ENCODE peak calls at places on chromosomes 2 and 18, in ten cellular contexts. N, P, M, R, H, A, E, O, V and X are unnamed samples.

GRCh38 chr2:240443891-240444301 is 8.4 kb downstream of the GPC1 start:
- DNase-seq in N (no peak), P (no peak), M (no peak), R (no peak), H (peak; percentile 65), A (no peak), E (no peak), O (no peak), V (no peak), X (no peak)

GRCh38 chr2:226183550-226183949 is 616.1 kb downstream of the IRS1 start:
- DNase-seq in N (no peak), P (no peak), M (no peak), R (no peak), H (no peak), A (no peak), E (no peak), O (no peak), V (no peak), X (no peak)

GRCh38 chr2:4415810-4416413 is 712.5 kb downstream of the DCDC2C start:
- DNase-seq in N (no peak), P (no peak), M (no peak), R (no peak), H (no peak), A (no peak), E (no peak), O (no peak), V (no peak), X (no peak)

GRCh38 chr18:63410792-63411191 is 11.5 kb downstream of the VPS4B start:
- DNase-seq in N (no peak), P (no peak), M (no peak), R (no peak), H (no peak), A (no peak), E (no peak), O (no peak), V (no peak), X (no peak)

GRCh38 chr2:213848631-213849030 is 562.2 kb upstream of the VWC2L start:
- DNase-seq in N (no peak), P (no peak), M (no peak), R (no peak), H (no peak), A (no peak), E (no peak), O (no peak), V (no peak), X (no peak)

GRCh38 chr2:7825591-7826312 is 856.1 kb upstream of the ID2 start:
- DNase-seq in N (no peak), P (no peak), M (no peak), R (no peak), H (no peak), A (no peak), E (no peak), O (no peak), V (no peak), X (no peak)

GRCh38 chr2:43105586-43106562 is 120.5 kb downstream of the ZFP36L2 start:
- DNase-seq in N (peak; percentile 4), P (no peak), M (no peak), R (no peak), H (peak; percentile 87), A (no peak), E (no peak), O (no peak), V (no peak), X (peak; percentile 59)

GRCh38 chr2:207046642-207047213 is 107.4 kb downstream of the CPO start:
- DNase-seq in N (no peak), P (no peak), M (no peak), R (no peak), H (no peak), A (peak; percentile 18), E (no peak), O (no peak), V (no peak), X (no peak)

GRCh38 chr2:10357193-10357592 is 54.5 kb downstream of the HPCAL1 start:
- DNase-seq in N (no peak), P (no peak), M (no peak), R (no peak), H (no peak), A (no peak), E (no peak), O (no peak), V (no peak), X (no peak)

GRCh38 chr2:72825271-72826155 is at the start of gene EXOC6B:
- DNase-seq in N (peak; percentile 83), P (peak; percentile 99), M (peak; percentile 54), R (peak; percentile 71), H (peak; percentile 98), A (peak; percentile 82), E (peak; percentile 97), O (peak; percentile 82), V (peak; percentile 97), X (peak; percentile 68)

GRCh38 chr2:118202707-118203303 is 114.5 kb downstream of the INSIG2 start:
- DNase-seq in N (no peak), P (peak; percentile 72), M (no peak), R (no peak), H (no peak), A (no peak), E (peak; percentile 72), O (no peak), V (peak; percentile 63), X (peak; percentile 35)

GRCh38 chr18:35968278-35968880 is 4.1 kb upstream of the RMP24 start:
- DNase-seq in N (no peak), P (no peak), M (no peak), R (no peak), H (no peak), A (no peak), E (no peak), O (no peak), V (no peak), X (no peak)

GRCh38 chr2:75634945-75635344 is 11.6 kb upstream of the MRPL19 start:
- DNase-seq in N (no peak), P (no peak), M (no peak), R (no peak), H (no peak), A (no peak), E (no peak), O (no peak), V (no peak), X (no peak)

GRCh38 chr2:171317492-171318125 is 116.2 kb downstream of the METTL8 start:
- DNase-seq in N (no peak), P (no peak), M (no peak), R (no peak), H (no peak), A (no peak), E (no peak), O (no peak), V (no peak), X (no peak)

GRCh38 chr2:189369566-189369965 is 71.7 kb upstream of the WDR75 start:
- DNase-seq in N (no peak), P (no peak), M (no peak), R (no peak), H (no peak), A (no peak), E (no peak), O (no peak), V (no peak), X (no peak)

GRCh38 chr18:24764766-24765165 is 304.3 kb downstream of the HRH4 start:
- DNase-seq in N (no peak), P (no peak), M (no peak), R (no peak), H (no peak), A (no peak), E (no peak), O (no peak), V (no peak), X (no peak)